ENCODE peak calls at places on chromosomes 12 and 14, in four cellular contexts. One of them, this sample, is unnamed.

GRCh38 chr14:95132732-95133131 is 24.6 kb downstream of the DICER1 start:
- DNase-seq in AG04449: no peak
- DNase-seq in retinal pigment epithelial cell: no peak
- DNase-seq in bronchial epithelial cell: no peak
- DNase-seq in this sample: no peak

GRCh38 chr12:119868992-119869391 is 8.1 kb downstream of the CIT start:
- DNase-seq in AG04449: no peak
- DNase-seq in retinal pigment epithelial cell: no peak
- DNase-seq in bronchial epithelial cell: peak
- DNase-seq in this sample: no peak

GRCh38 chr12:30613119-30613830 is 82.4 kb downstream of the IPO8 start:
- DNase-seq in AG04449: no peak
- DNase-seq in bronchial epithelial cell: no peak
- DNase-seq in retinal pigment epithelial cell: peak
- DNase-seq in this sample: no peak

GRCh38 chr12:62717636-62718035 is 217.3 kb downstream of the PPM1H start:
- DNase-seq in AG04449: no peak
- DNase-seq in retinal pigment epithelial cell: no peak
- DNase-seq in bronchial epithelial cell: no peak
- DNase-seq in this sample: no peak

GRCh38 chr12:109273354-109273753 is 35.7 kb downstream of the FOXN4 start:
- DNase-seq in AG04449: no peak
- DNase-seq in bronchial epithelial cell: no peak
- DNase-seq in retinal pigment epithelial cell: no peak
- DNase-seq in this sample: no peak

GRCh38 chr14:65320661-65321308 is 91.7 kb upstream of the FUT8 start:
- DNase-seq in bronchial epithelial cell: no peak
- DNase-seq in retinal pigment epithelial cell: no peak
- DNase-seq in AG04449: no peak
- DNase-seq in this sample: no peak

GRCh38 chr14:61213116-61213720 is 67.9 kb downstream of the TMEM30B start:
- DNase-seq in retinal pigment epithelial cell: no peak
- DNase-seq in AG04449: no peak
- DNase-seq in bronchial epithelial cell: peak
- DNase-seq in this sample: no peak

GRCh38 chr12:34390171-34390841 is 368.0 kb downstream of the ALG10 start:
- DNase-seq in AG04449: no peak
- DNase-seq in retinal pigment epithelial cell: no peak
- DNase-seq in bronchial epithelial cell: no peak
- DNase-seq in this sample: no peak

GRCh38 chr14:61668267-61668666 is 27.0 kb upstream of the HIF1A start:
- DNase-seq in AG04449: no peak
- DNase-seq in retinal pigment epithelial cell: no peak
- DNase-seq in bronchial epithelial cell: peak
- DNase-seq in this sample: no peak

GRCh38 chr12:105256011-105256410 is 20.0 kb upstream of the APPL2 start:
- DNase-seq in bronchial epithelial cell: no peak
- DNase-seq in AG04449: no peak
- DNase-seq in retinal pigment epithelial cell: no peak
- DNase-seq in this sample: no peak

GRCh38 chr12:96862326-96862725 is 44.7 kb upstream of the NEDD1 start:
- DNase-seq in bronchial epithelial cell: no peak
- DNase-seq in AG04449: no peak
- DNase-seq in retinal pigment epithelial cell: no peak
- DNase-seq in this sample: no peak

GRCh38 chr14:91985521-91986255 is 38.2 kb upstream of the FBLN5 start:
- DNase-seq in bronchial epithelial cell: no peak
- DNase-seq in retinal pigment epithelial cell: no peak
- DNase-seq in AG04449: no peak
- DNase-seq in this sample: no peak

GRCh38 chr14:89330236-89331002 is 86.6 kb downstream of the FOXN3 start:
- DNase-seq in bronchial epithelial cell: no peak
- DNase-seq in AG04449: peak
- DNase-seq in retinal pigment epithelial cell: no peak
- DNase-seq in this sample: no peak

GRCh38 chr12:40104461-40105264 is 1.2 kb downstream of the SLC2A13 start:
- DNase-seq in AG04449: no peak
- DNase-seq in retinal pigment epithelial cell: no peak
- DNase-seq in bronchial epithelial cell: no peak
- DNase-seq in this sample: no peak

GRCh38 chr14:41873379-41874034 is 266.8 kb downstream of the LRFN5 start:
- DNase-seq in bronchial epithelial cell: no peak
- DNase-seq in AG04449: peak
- DNase-seq in retinal pigment epithelial cell: peak
- DNase-seq in this sample: no peak

GRCh38 chr12:70692681-70693288 is 55.6 kb upstream of the PTPRB start:
- DNase-seq in retinal pigment epithelial cell: no peak
- DNase-seq in bronchial epithelial cell: peak
- DNase-seq in AG04449: no peak
- DNase-seq in this sample: no peak

GRCh38 chr14:93206793-93207467 is at the start of the genes GON7 and UBR7:
- DNase-seq in bronchial epithelial cell: peak
- DNase-seq in retinal pigment epithelial cell: peak
- DNase-seq in AG04449: peak
- DNase-seq in this sample: peak
- TF ChIP-seq CTCF in bronchial epithelial cell: peak
- TF ChIP-seq CTCF in retinal pigment epithelial cell: peak
- TF ChIP-seq CTCF in AG04449: peak
- TF ChIP-seq CTCF in this sample: peak

GRCh38 chr12:51591020-51591901 is at the start of gene SCN8A:
- DNase-seq in AG04449: no peak
- DNase-seq in retinal pigment epithelial cell: peak
- DNase-seq in bronchial epithelial cell: no peak
- DNase-seq in this sample: no peak
- H3K4me3 ChIP-seq in AG04449: peak
- H3K4me3 ChIP-seq in retinal pigment epithelial cell: peak
- H3K4me3 ChIP-seq in bronchial epithelial cell: peak
- H3K4me3 ChIP-seq in this sample: peak

GRCh38 chr12:7907009-7907408 is 29.0 kb downstream of the SLC2A3 start:
- DNase-seq in retinal pigment epithelial cell: no peak
- DNase-seq in bronchial epithelial cell: peak
- DNase-seq in AG04449: no peak
- DNase-seq in this sample: peak
- TF ChIP-seq CTCF in retinal pigment epithelial cell: peak
- TF ChIP-seq CTCF in bronchial epithelial cell: peak
- TF ChIP-seq CTCF in AG04449: peak
- TF ChIP-seq CTCF in this sample: peak

GRCh38 chr14:105250008-105250366 is 1.7 kb downstream of the BTBD6 start:
- DNase-seq in bronchial epithelial cell: no peak
- DNase-seq in retinal pigment epithelial cell: no peak
- DNase-seq in AG04449: no peak
- DNase-seq in this sample: no peak

GRCh38 chr14:105248368-105249174 is at the start of gene BTBD6:
- DNase-seq in retinal pigment epithelial cell: peak
- DNase-seq in AG04449: no peak
- DNase-seq in bronchial epithelial cell: peak
- DNase-seq in this sample: peak

GRCh38 chr14:105247715-105248367 is 492 bp upstream of the BTBD6 start:
- DNase-seq in retinal pigment epithelial cell: no peak
- DNase-seq in bronchial epithelial cell: no peak
- DNase-seq in AG04449: no peak
- DNase-seq in this sample: no peak

GRCh38 chr14:105250986-105251385 is 2.7 kb downstream of the BTBD6 start:
- DNase-seq in AG04449: no peak
- DNase-seq in bronchial epithelial cell: no peak
- DNase-seq in retinal pigment epithelial cell: no peak
- DNase-seq in this sample: no peak

DNA sequence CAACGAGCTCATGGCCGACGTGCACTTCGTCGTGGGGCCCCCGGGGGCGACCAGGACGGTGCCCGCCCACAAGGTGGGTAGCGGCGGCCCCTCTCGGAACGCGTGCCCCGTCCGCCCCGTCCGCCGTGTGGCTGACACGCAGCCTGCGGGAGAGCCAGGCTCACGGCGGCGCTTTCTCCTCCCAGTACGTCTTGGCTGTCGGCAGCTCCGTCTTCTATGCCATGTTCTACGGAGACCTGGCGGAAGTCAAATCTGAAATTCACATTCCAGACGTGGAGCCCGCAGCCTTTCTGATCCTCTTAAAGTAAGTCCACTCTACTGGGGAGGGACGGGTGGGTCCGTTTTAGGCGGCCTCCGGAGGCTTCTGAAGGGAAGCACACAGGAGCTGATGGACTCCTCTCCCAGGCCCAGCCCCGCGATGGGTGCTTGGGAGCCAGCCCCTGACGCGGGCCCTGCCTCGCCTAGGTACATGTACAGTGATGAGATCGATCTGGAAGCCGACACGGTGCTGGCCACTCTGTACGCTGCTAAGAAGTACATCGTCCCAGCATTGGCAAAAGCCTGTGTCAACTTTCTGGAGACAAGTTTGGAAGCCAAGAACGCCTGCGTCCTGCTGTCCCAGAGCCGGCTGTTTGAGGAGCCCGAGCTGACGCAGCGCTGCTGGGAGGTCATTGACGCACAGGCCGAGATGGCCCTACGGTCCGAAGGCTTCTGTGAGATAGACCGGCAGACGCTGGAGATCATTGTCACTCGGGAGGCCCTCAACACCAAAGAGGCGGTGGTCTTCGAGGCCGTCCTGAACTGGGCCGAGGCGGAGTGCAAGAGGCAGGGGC is 1.1 kb downstream of the BTBD6 start:
- DNase-seq in AG04449: no peak
- DNase-seq in retinal pigment epithelial cell: peak
- DNase-seq in bronchial epithelial cell: peak
- DNase-seq in this sample: no peak
- H3K4me3 ChIP-seq in AG04449: peak
- H3K4me3 ChIP-seq in retinal pigment epithelial cell: peak
- H3K4me3 ChIP-seq in bronchial epithelial cell: peak
- H3K4me3 ChIP-seq in this sample: peak

GRCh38 chr12:117236456-117237001 is 46.3 kb upstream of the FBXO21 start:
- DNase-seq in bronchial epithelial cell: peak
- DNase-seq in AG04449: no peak
- DNase-seq in retinal pigment epithelial cell: no peak
- DNase-seq in this sample: no peak

GRCh38 chr12:117235261-117235660 is 45.0 kb upstream of the FBXO21 start:
- DNase-seq in bronchial epithelial cell: no peak
- DNase-seq in retinal pigment epithelial cell: no peak
- DNase-seq in AG04449: no peak
- DNase-seq in this sample: no peak

GRCh38 chr12:117241697-117242096 is 51.4 kb upstream of the FBXO21 start:
- DNase-seq in AG04449: no peak
- DNase-seq in bronchial epithelial cell: no peak
- DNase-seq in retinal pigment epithelial cell: no peak
- DNase-seq in this sample: no peak

GRCh38 chr12:117243488-117243887 is 53.2 kb upstream of the FBXO21 start:
- DNase-seq in bronchial epithelial cell: no peak
- DNase-seq in retinal pigment epithelial cell: no peak
- DNase-seq in AG04449: no peak
- DNase-seq in this sample: no peak

DNA sequence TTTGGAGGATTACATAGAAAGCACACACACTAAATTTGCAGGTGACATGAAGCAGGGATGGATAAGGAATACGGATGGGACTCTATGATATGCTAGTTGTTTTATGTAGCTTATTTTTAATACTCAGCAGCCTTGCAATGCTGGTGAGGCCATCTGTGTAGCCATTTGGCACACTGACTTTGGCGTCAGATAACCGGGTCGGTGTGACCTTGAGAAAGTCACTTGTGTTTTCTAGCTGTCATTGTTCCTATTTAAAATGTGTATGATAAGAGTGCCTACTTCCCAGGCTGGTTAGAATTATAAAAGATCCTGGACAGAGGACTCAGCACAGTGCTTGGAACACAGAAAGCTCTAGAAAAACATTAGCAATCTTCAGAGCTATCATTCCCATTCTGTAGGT is 50.1 kb upstream of the FBXO21 start:
- DNase-seq in retinal pigment epithelial cell: no peak
- DNase-seq in AG04449: no peak
- DNase-seq in bronchial epithelial cell: no peak
- DNase-seq in this sample: no peak
- TF ChIP-seq CTCF in retinal pigment epithelial cell: no peak
- TF ChIP-seq CTCF in AG04449: no peak
- TF ChIP-seq CTCF in bronchial epithelial cell: no peak
- TF ChIP-seq CTCF in this sample: no peak

GRCh38 chr14:68510201-68510600 is 282.7 kb downstream of the ZFP36L1 start:
- DNase-seq in AG04449: peak
- DNase-seq in bronchial epithelial cell: no peak
- DNase-seq in retinal pigment epithelial cell: peak
- DNase-seq in this sample: no peak
- H3K4me3 ChIP-seq in AG04449: no peak
- H3K4me3 ChIP-seq in bronchial epithelial cell: no peak
- H3K4me3 ChIP-seq in retinal pigment epithelial cell: no peak
- H3K4me3 ChIP-seq in this sample: no peak

GRCh38 chr12:111034911-111035577 is 114.7 kb upstream of the MYL2 start:
- DNase-seq in retinal pigment epithelial cell: no peak
- DNase-seq in bronchial epithelial cell: no peak
- DNase-seq in AG04449: no peak
- DNase-seq in this sample: no peak

GRCh38 chr12:111031956-111032919 is 111.9 kb upstream of the MYL2 start:
- DNase-seq in bronchial epithelial cell: no peak
- DNase-seq in retinal pigment epithelial cell: no peak
- DNase-seq in AG04449: no peak
- DNase-seq in this sample: no peak

GRCh38 chr12:111034148-111034910 is 114.0 kb upstream of the MYL2 start:
- DNase-seq in AG04449: no peak
- DNase-seq in bronchial epithelial cell: peak
- DNase-seq in retinal pigment epithelial cell: no peak
- DNase-seq in this sample: no peak

GRCh38 chr12:111035578-111036301 is 115.4 kb upstream of the MYL2 start:
- DNase-seq in retinal pigment epithelial cell: no peak
- DNase-seq in bronchial epithelial cell: no peak
- DNase-seq in AG04449: no peak
- DNase-seq in this sample: no peak

GRCh38 chr12:111033281-111034147 is 113.1 kb upstream of the MYL2 start:
- DNase-seq in retinal pigment epithelial cell: no peak
- DNase-seq in bronchial epithelial cell: no peak
- DNase-seq in AG04449: no peak
- DNase-seq in this sample: no peak
- TF ChIP-seq CTCF in retinal pigment epithelial cell: peak
- TF ChIP-seq CTCF in bronchial epithelial cell: peak
- TF ChIP-seq CTCF in AG04449: no peak
- TF ChIP-seq CTCF in this sample: peak

This sample was measured in epithelial cell of proximal tubule.